ENCODE peak calls at places on chromosomes 5 and 9, in nine cellular contexts. One of them, this sample, is unnamed.

GRCh38 chr9:128611600-128612394 is 44.9 kb downstream of the DYNC2I2 start:
- DNase-seq in IMR-90: no peak
- DNase-seq in kidney: no peak
- DNase-seq in prostate gland: no peak
- DNase-seq in gastrocnemius medialis: no peak
- DNase-seq in A549: no peak
- DNase-seq in H9: no peak
- DNase-seq in CD8-positive, alpha-beta memory T cell: no peak
- DNase-seq in aorta: no peak
- DNase-seq in this sample: no peak

GRCh38 chr9:29564564-29564963 is 1991.3 kb upstream of the C9orf72 start:
- DNase-seq in CD8-positive, alpha-beta memory T cell: no peak
- DNase-seq in H9: no peak
- DNase-seq in kidney: no peak
- DNase-seq in gastrocnemius medialis: no peak
- DNase-seq in A549: no peak
- DNase-seq in IMR-90: no peak
- DNase-seq in aorta: no peak
- DNase-seq in prostate gland: no peak
- DNase-seq in this sample: no peak

GRCh38 chr5:124527220-124527991 is 219.0 kb downstream of the ZNF608 start:
- DNase-seq in aorta: peak
- DNase-seq in H9: no peak
- DNase-seq in kidney: no peak
- DNase-seq in A549: no peak
- DNase-seq in prostate gland: no peak
- DNase-seq in gastrocnemius medialis: no peak
- DNase-seq in IMR-90: peak
- DNase-seq in CD8-positive, alpha-beta memory T cell: no peak
- DNase-seq in this sample: no peak

GRCh38 chr5:8828596-8829321 is 717.1 kb downstream of the SEMA5A start:
- DNase-seq in prostate gland: no peak
- DNase-seq in aorta: no peak
- DNase-seq in kidney: no peak
- DNase-seq in A549: no peak
- DNase-seq in CD8-positive, alpha-beta memory T cell: no peak
- DNase-seq in gastrocnemius medialis: no peak
- DNase-seq in H9: no peak
- DNase-seq in IMR-90: peak
- DNase-seq in this sample: no peak

GRCh38 chr9:22452415-22453010 is 5.9 kb downstream of the DMRTA1 start:
- DNase-seq in gastrocnemius medialis: peak
- DNase-seq in prostate gland: peak
- DNase-seq in kidney: no peak
- DNase-seq in CD8-positive, alpha-beta memory T cell: peak
- DNase-seq in IMR-90: peak
- DNase-seq in A549: peak
- DNase-seq in H9: no peak
- DNase-seq in aorta: peak
- DNase-seq in this sample: no peak

GRCh38 chr9:16154570-16155078 is 601.8 kb downstream of the CCDC171 start:
- DNase-seq in IMR-90: no peak
- DNase-seq in CD8-positive, alpha-beta memory T cell: peak
- DNase-seq in prostate gland: peak
- DNase-seq in H9: peak
- DNase-seq in aorta: no peak
- DNase-seq in gastrocnemius medialis: no peak
- DNase-seq in kidney: peak
- DNase-seq in A549: peak
- DNase-seq in this sample: no peak

GRCh38 chr9:2414465-2414864 is 207.1 kb upstream of the VLDLR start:
- DNase-seq in kidney: no peak
- DNase-seq in aorta: no peak
- DNase-seq in H9: no peak
- DNase-seq in A549: no peak
- DNase-seq in gastrocnemius medialis: no peak
- DNase-seq in CD8-positive, alpha-beta memory T cell: no peak
- DNase-seq in IMR-90: no peak
- DNase-seq in prostate gland: no peak
- DNase-seq in this sample: no peak

GRCh38 chr5:168171901-168172717 is 119.3 kb upstream of the WWC1 start:
- DNase-seq in kidney: no peak
- DNase-seq in A549: no peak
- DNase-seq in aorta: no peak
- DNase-seq in CD8-positive, alpha-beta memory T cell: no peak
- DNase-seq in prostate gland: no peak
- DNase-seq in H9: no peak
- DNase-seq in IMR-90: no peak
- DNase-seq in gastrocnemius medialis: no peak
- DNase-seq in this sample: no peak

GRCh38 chr9:113485761-113486115 is 22.2 kb downstream of the RGS3 start:
- DNase-seq in H9: peak
- DNase-seq in IMR-90: no peak
- DNase-seq in A549: no peak
- DNase-seq in prostate gland: no peak
- DNase-seq in kidney: no peak
- DNase-seq in CD8-positive, alpha-beta memory T cell: no peak
- DNase-seq in aorta: no peak
- DNase-seq in gastrocnemius medialis: no peak
- DNase-seq in this sample: no peak

GRCh38 chr9:125240649-125240999 is 519 bp downstream of the HSPA5 start:
- DNase-seq in IMR-90: no peak
- DNase-seq in H9: no peak
- DNase-seq in A549: peak
- DNase-seq in gastrocnemius medialis: peak
- DNase-seq in CD8-positive, alpha-beta memory T cell: no peak
- DNase-seq in prostate gland: no peak
- DNase-seq in kidney: no peak
- DNase-seq in aorta: peak
- DNase-seq in this sample: no peak

GRCh38 chr5:36242534-36243144 is 914 bp upstream of the NADK2 start:
- DNase-seq in prostate gland: no peak
- DNase-seq in aorta: peak
- DNase-seq in gastrocnemius medialis: no peak
- DNase-seq in IMR-90: no peak
- DNase-seq in A549: peak
- DNase-seq in H9: no peak
- DNase-seq in kidney: peak
- DNase-seq in CD8-positive, alpha-beta memory T cell: no peak
- DNase-seq in this sample: no peak

GRCh38 chr5:159965031-159965837 is 43.7 kb upstream of the TTC1 start:
- DNase-seq in prostate gland: no peak
- DNase-seq in H9: peak
- DNase-seq in A549: peak
- DNase-seq in aorta: peak
- DNase-seq in kidney: peak
- DNase-seq in CD8-positive, alpha-beta memory T cell: no peak
- DNase-seq in IMR-90: peak
- DNase-seq in gastrocnemius medialis: no peak
- DNase-seq in this sample: no peak

GRCh38 chr5:113035096-113035495 is 58.5 kb downstream of the DCP2 start:
- DNase-seq in A549: no peak
- DNase-seq in prostate gland: no peak
- DNase-seq in CD8-positive, alpha-beta memory T cell: no peak
- DNase-seq in IMR-90: no peak
- DNase-seq in gastrocnemius medialis: no peak
- DNase-seq in aorta: no peak
- DNase-seq in kidney: no peak
- DNase-seq in H9: no peak
- DNase-seq in this sample: no peak

GRCh38 chr5:117318528-117318927 is 743.9 kb upstream of the SEMA6A start:
- DNase-seq in aorta: no peak
- DNase-seq in IMR-90: no peak
- DNase-seq in H9: peak
- DNase-seq in kidney: no peak
- DNase-seq in A549: peak
- DNase-seq in gastrocnemius medialis: no peak
- DNase-seq in prostate gland: no peak
- DNase-seq in CD8-positive, alpha-beta memory T cell: no peak
- DNase-seq in this sample: no peak

DNA sequence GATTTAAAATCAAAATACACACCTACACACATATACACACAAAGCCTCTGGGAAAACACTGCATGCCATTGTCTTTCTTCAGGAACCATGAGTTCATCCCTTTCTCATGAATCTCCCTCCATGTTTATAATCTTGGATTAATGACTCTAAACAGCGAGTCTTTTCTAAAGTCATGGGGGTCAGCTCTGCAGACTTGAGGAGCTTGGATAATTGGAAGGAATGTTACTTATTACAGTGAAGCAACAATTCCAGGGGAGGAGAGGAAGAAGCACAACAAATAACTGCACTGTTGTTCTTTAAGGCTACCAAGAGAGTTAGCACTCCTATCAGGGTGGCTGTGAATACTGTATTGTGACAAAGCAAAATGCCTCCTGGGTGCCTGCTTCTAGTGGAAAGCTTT is 444.7 kb downstream of the ANXA1 start:
- DNase-seq in H9: no peak
- DNase-seq in prostate gland: no peak
- DNase-seq in aorta: no peak
- DNase-seq in A549: no peak
- DNase-seq in IMR-90: no peak
- DNase-seq in CD8-positive, alpha-beta memory T cell: no peak
- DNase-seq in kidney: no peak
- DNase-seq in gastrocnemius medialis: no peak
- DNase-seq in this sample: no peak
- H3K27ac ChIP-seq in H9: no peak
- H3K27ac ChIP-seq in prostate gland: no peak
- H3K27ac ChIP-seq in aorta: no peak
- H3K27ac ChIP-seq in A549: no peak
- H3K27ac ChIP-seq in IMR-90: no peak
- H3K27ac ChIP-seq in CD8-positive, alpha-beta memory T cell: no peak
- H3K27ac ChIP-seq in kidney: no peak
- H3K27ac ChIP-seq in gastrocnemius medialis: no peak
- H3K27ac ChIP-seq in this sample: no peak

DNA sequence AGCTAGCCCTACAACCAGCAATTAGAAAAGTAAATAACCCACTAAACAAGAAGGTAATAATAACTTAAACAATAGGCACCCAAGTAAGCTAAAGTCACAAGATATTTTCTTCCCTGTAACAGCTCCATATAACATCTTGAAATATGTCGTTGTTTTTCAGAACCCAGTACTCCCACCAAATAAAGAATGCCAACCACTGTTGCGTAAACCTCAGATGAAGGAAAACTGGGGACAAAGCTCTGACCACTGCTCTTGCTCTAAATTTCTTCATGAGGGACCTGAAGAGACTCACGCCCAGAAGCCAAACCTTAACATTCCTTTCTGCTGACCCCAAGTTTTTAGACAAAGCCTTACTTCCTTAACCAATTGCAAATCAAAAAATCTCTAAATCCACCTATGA is 267.7 kb upstream of the GAS1 start:
- DNase-seq in H9: no peak
- DNase-seq in aorta: no peak
- DNase-seq in prostate gland: no peak
- DNase-seq in IMR-90: no peak
- DNase-seq in CD8-positive, alpha-beta memory T cell: no peak
- DNase-seq in kidney: no peak
- DNase-seq in A549: no peak
- DNase-seq in gastrocnemius medialis: no peak
- DNase-seq in this sample: no peak
- H3K27ac ChIP-seq in H9: no peak
- H3K27ac ChIP-seq in aorta: no peak
- H3K27ac ChIP-seq in prostate gland: no peak
- H3K27ac ChIP-seq in IMR-90: no peak
- H3K27ac ChIP-seq in CD8-positive, alpha-beta memory T cell: no peak
- H3K27ac ChIP-seq in kidney: no peak
- H3K27ac ChIP-seq in A549: no peak
- H3K27ac ChIP-seq in gastrocnemius medialis: no peak
- H3K27ac ChIP-seq in this sample: no peak

GRCh38 chr9:137490532-137491186 is 31.5 kb upstream of the NSMF start:
- DNase-seq in kidney: no peak
- DNase-seq in A549: no peak
- DNase-seq in gastrocnemius medialis: no peak
- DNase-seq in prostate gland: no peak
- DNase-seq in CD8-positive, alpha-beta memory T cell: no peak
- DNase-seq in IMR-90: no peak
- DNase-seq in H9: no peak
- DNase-seq in aorta: no peak
- DNase-seq in this sample: no peak
- H3K27ac ChIP-seq in kidney: no peak
- H3K27ac ChIP-seq in A549: no peak
- H3K27ac ChIP-seq in gastrocnemius medialis: no peak
- H3K27ac ChIP-seq in prostate gland: no peak
- H3K27ac ChIP-seq in CD8-positive, alpha-beta memory T cell: peak
- H3K27ac ChIP-seq in IMR-90: no peak
- H3K27ac ChIP-seq in H9: no peak
- H3K27ac ChIP-seq in aorta: no peak
- H3K27ac ChIP-seq in this sample: no peak

GRCh38 chr9:87570000-87570834 is 72.5 kb downstream of the DAPK1 start:
- DNase-seq in H9: no peak
- DNase-seq in prostate gland: no peak
- DNase-seq in kidney: no peak
- DNase-seq in gastrocnemius medialis: no peak
- DNase-seq in CD8-positive, alpha-beta memory T cell: no peak
- DNase-seq in aorta: no peak
- DNase-seq in A549: peak
- DNase-seq in IMR-90: no peak
- DNase-seq in this sample: no peak

GRCh38 chr9:87569008-87569908 is 71.6 kb downstream of the DAPK1 start:
- DNase-seq in IMR-90: no peak
- DNase-seq in CD8-positive, alpha-beta memory T cell: no peak
- DNase-seq in kidney: no peak
- DNase-seq in aorta: no peak
- DNase-seq in prostate gland: no peak
- DNase-seq in H9: no peak
- DNase-seq in gastrocnemius medialis: no peak
- DNase-seq in A549: no peak
- DNase-seq in this sample: no peak

GRCh38 chr9:87577746-87578145 is 80.1 kb downstream of the DAPK1 start:
- DNase-seq in aorta: no peak
- DNase-seq in gastrocnemius medialis: no peak
- DNase-seq in IMR-90: no peak
- DNase-seq in CD8-positive, alpha-beta memory T cell: no peak
- DNase-seq in kidney: no peak
- DNase-seq in A549: no peak
- DNase-seq in prostate gland: no peak
- DNase-seq in H9: no peak
- DNase-seq in this sample: no peak

GRCh38 chr9:87572719-87573118 is 75.1 kb downstream of the DAPK1 start:
- DNase-seq in A549: no peak
- DNase-seq in CD8-positive, alpha-beta memory T cell: no peak
- DNase-seq in aorta: no peak
- DNase-seq in IMR-90: no peak
- DNase-seq in kidney: no peak
- DNase-seq in gastrocnemius medialis: no peak
- DNase-seq in H9: no peak
- DNase-seq in prostate gland: no peak
- DNase-seq in this sample: no peak

DNA sequence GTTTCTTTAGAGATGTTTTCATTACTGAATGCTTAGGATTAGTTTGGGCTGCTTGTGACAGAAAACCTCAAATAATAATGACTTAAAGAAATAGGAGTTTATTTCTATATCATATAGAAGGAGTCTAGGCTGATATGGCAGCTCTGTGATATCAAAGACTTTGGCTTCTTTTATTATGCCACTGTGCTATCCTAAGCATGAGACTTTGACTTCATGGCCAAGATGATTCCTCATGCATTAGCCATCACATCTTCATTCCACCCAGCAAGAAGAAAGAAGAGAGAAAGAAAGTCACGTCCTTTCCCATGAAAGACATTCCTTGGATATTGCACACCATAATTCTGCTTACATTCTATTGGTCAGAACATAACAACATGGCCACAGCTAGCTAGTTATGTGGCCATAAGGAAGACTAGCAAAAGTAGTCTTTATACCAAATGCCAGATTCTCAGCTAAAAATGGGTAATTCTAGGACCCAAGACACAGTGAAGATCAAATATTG is 76.2 kb downstream of the DAPK1 start:
- DNase-seq in prostate gland: no peak
- DNase-seq in A549: no peak
- DNase-seq in gastrocnemius medialis: no peak
- DNase-seq in IMR-90: peak
- DNase-seq in CD8-positive, alpha-beta memory T cell: no peak
- DNase-seq in H9: no peak
- DNase-seq in kidney: no peak
- DNase-seq in aorta: no peak
- DNase-seq in this sample: no peak
- H3K27ac ChIP-seq in prostate gland: no peak
- H3K27ac ChIP-seq in A549: no peak
- H3K27ac ChIP-seq in gastrocnemius medialis: no peak
- H3K27ac ChIP-seq in IMR-90: no peak
- H3K27ac ChIP-seq in CD8-positive, alpha-beta memory T cell: no peak
- H3K27ac ChIP-seq in H9: no peak
- H3K27ac ChIP-seq in kidney: no peak
- H3K27ac ChIP-seq in aorta: no peak
- H3K27ac ChIP-seq in this sample: no peak